ENCODE peak calls at places on chromosomes 16 and 17, in ten cellular contexts. H is mammary epithelial cell, Q is fibroblast of pulmonary artery, B is prostate gland, P is Peyer's patch, I is heart left ventricle, C is heart right ventricle, K is WERI-Rb-1, T is left lung, L is Caco-2. R is an unnamed sample.

GRCh38 chr17:13583996-13584700 is 17.6 kb downstream of the HS3ST3A1 start:
- DNase-seq in T (no peak), K (no peak), Q (no peak), H (no peak), B (no peak), I (no peak), L (no peak), C (no peak), P (no peak), R (no peak)

GRCh38 chr17:74877592-74878543 is 5.1 kb upstream of the FDXR start:
- DNase-seq in T (no peak), Q (peak), B (no peak), I (no peak), C (no peak), L (no peak), P (peak), K (no peak), H (peak), R (no peak)

GRCh38 chr17:65183736-65184135 is 46.6 kb downstream of the RGS9 start:
- DNase-seq in L (no peak), Q (peak), P (no peak), T (no peak), C (no peak), I (no peak), B (peak), H (no peak), K (no peak), R (no peak)

GRCh38 chr17:12990041-12990808 is 27.6 kb downstream of the ELAC2 start:
- DNase-seq in I (peak), T (no peak), C (peak), Q (no peak), L (no peak), H (no peak), P (no peak), B (no peak), K (no peak), R (no peak)

GRCh38 chr16:75351183-75351582 is 82.1 kb downstream of the CFDP1 start:
- DNase-seq in K (no peak), P (no peak), T (no peak), B (no peak), L (no peak), H (peak), C (no peak), I (no peak), Q (peak), R (no peak)

GRCh38 chr17:75517277-75517865 is 1.0 kb downstream of the TSEN54 start:
- DNase-seq in P (peak), L (peak), Q (no peak), C (no peak), K (peak), I (peak), T (peak), B (no peak), H (no peak), R (no peak)

GRCh38 chr17:58541249-58541648 is 26.8 kb upstream of the MTMR4 start:
- DNase-seq in H (no peak), Q (no peak), T (no peak), C (no peak), P (no peak), I (no peak), B (no peak), K (peak), L (no peak), R (no peak)

GRCh38 chr17:77164483-77165030 is 23.8 kb downstream of the SEC14L1 start:
- DNase-seq in I (no peak), L (no peak), H (no peak), B (no peak), P (no peak), T (no peak), C (no peak), Q (no peak), K (peak), R (no peak)

GRCh38 chr16:642189-643049 is 791 bp downstream of the MCRIP2 start:
- DNase-seq in C (peak), L (peak), K (peak), Q (no peak), P (peak), I (peak), T (peak), B (peak), H (no peak), R (peak)

GRCh38 chr16:25007284-25007984 is 7.7 kb downstream of the ARHGAP17 start:
- DNase-seq in Q (peak), L (no peak), H (no peak), C (no peak), P (no peak), T (no peak), K (no peak), I (no peak), B (no peak), R (no peak)

GRCh38 chr16:10656618-10657017 is 38.1 kb downstream of the TEKT5 start:
- DNase-seq in B (no peak), Q (no peak), I (no peak), P (no peak), H (no peak), C (no peak), T (no peak), L (no peak), K (no peak), R (no peak)

GRCh38 chr16:88385831-88386815 is 3.4 kb downstream of the ZNF469 start:
- DNase-seq in B (no peak), L (no peak), K (no peak), T (peak), H (no peak), I (no peak), Q (no peak), P (no peak), C (no peak), R (peak)

GRCh38 chr16:24685539-24686432 is 43.7 kb upstream of the TNRC6A start:
- DNase-seq in H (peak), C (peak), K (no peak), T (no peak), L (peak), B (no peak), Q (peak), P (no peak), I (peak), R (no peak)

GRCh38 chr17:882827-883585 is 96.6 kb downstream of the NXN start:
- DNase-seq in P (no peak), Q (peak), T (no peak), C (peak), H (peak), I (peak), L (no peak), B (peak), K (no peak), R (no peak)

GRCh38 chr17:34414338-34414737 is 51.3 kb upstream of the CCL1 start:
- DNase-seq in P (no peak), T (no peak), C (no peak), H (no peak), I (no peak), L (no peak), B (no peak), K (no peak), Q (no peak), R (no peak)

GRCh38 chr17:75096082-75096625 is 8.4 kb downstream of the SLC16A5 start:
- DNase-seq in P (peak), H (peak), K (no peak), T (peak), C (peak), I (peak), B (peak), Q (peak), L (peak), R (peak)

GRCh38 chr16:15960124-15960971 is 10.9 kb downstream of the ABCC1 start:
- DNase-seq in P (no peak), Q (peak), I (no peak), B (no peak), C (no peak), T (no peak), H (peak), L (no peak), K (no peak), R (no peak)

GRCh38 chr17:7019839-7020519 is 2.9 kb upstream of the BCL6B start:
- DNase-seq in T (no peak), H (no peak), P (peak), L (no peak), C (peak), B (no peak), Q (peak), I (peak), K (peak), R (no peak)

GRCh38 chr16:72055911-72056310 is 1.6 kb downstream of the HP start:
- DNase-seq in L (no peak), K (no peak), I (no peak), T (no peak), H (no peak), Q (no peak), C (no peak), B (no peak), P (no peak), R (no peak)

GRCh38 chr17:43832976-43833829 is at the start of gene MPP3:
- DNase-seq in K (peak), L (peak), Q (peak), I (peak), P (peak), H (peak), B (peak), T (peak), C (peak), R (no peak)

GRCh38 chr16:30494709-30495108 is 22.2 kb downstream of the ITGAL start:
- DNase-seq in H (no peak), Q (no peak), C (no peak), I (no peak), B (no peak), L (no peak), T (no peak), K (no peak), P (no peak), R (no peak)

GRCh38 chr16:28974007-28974436 is 556 bp upstream of the SPNS1 start:
- DNase-seq in K (peak), P (no peak), C (peak), I (peak), L (peak), T (peak), Q (peak), H (peak), B (no peak), R (no peak)

GRCh38 chr17:36501351-36501750 is 14.9 kb downstream of the ZNHIT3 start:
- DNase-seq in B (no peak), K (no peak), T (no peak), Q (no peak), L (peak), C (no peak), H (no peak), I (no peak), P (no peak), R (no peak)

GRCh38 chr17:64575431-64575830 is 68.7 kb downstream of the CEP95 start:
- DNase-seq in P (no peak), H (no peak), K (no peak), T (no peak), L (no peak), Q (peak), C (no peak), I (no peak), B (no peak), R (no peak)

GRCh38 chr17:74608511-74608910 is 15.0 kb downstream of the CD300E start:
- DNase-seq in Q (no peak), B (no peak), K (peak), T (no peak), H (no peak), I (no peak), P (no peak), L (no peak), C (no peak), R (no peak)

GRCh38 chr17:28552201-28552999 is at the start of gene UNC119:
- DNase-seq in C (peak), B (peak), I (peak), H (peak), K (peak), P (peak), L (peak), T (peak), Q (peak), R (peak)

GRCh38 chr17:13581925-13582324 is 19.8 kb downstream of the HS3ST3A1 start:
- DNase-seq in Q (peak), I (no peak), K (no peak), L (no peak), P (no peak), C (no peak), B (no peak), H (no peak), T (no peak), R (no peak)

GRCh38 chr16:53207810-53208752 is 153.3 kb downstream of the CHD9 start:
- DNase-seq in B (peak), P (no peak), C (no peak), L (peak), Q (peak), T (no peak), H (peak), I (peak), K (peak), R (peak)

GRCh38 chr16:88888057-88888777 is 21.8 kb upstream of the PABPN1L start:
- DNase-seq in L (no peak), T (no peak), K (no peak), Q (no peak), B (no peak), C (no peak), H (no peak), I (no peak), P (no peak), R (no peak)

GRCh38 chr16:87384162-87384999 is 805 bp upstream of the FBXO31 start:
- DNase-seq in K (no peak), P (peak), B (no peak), C (peak), Q (no peak), I (peak), L (peak), T (peak), H (no peak), R (no peak)
- TF ChIP-seq CTCF in K (no peak), P (no peak), B (no peak), C (no peak), Q (no peak), I (no peak), L (no peak), T (no peak), H (no peak), R (no peak)

GRCh38 chr17:57084802-57085447 is at the start of gene AKAP1:
- DNase-seq in K (peak), Q (peak), I (peak), T (peak), C (peak), H (peak), L (peak), P (peak), B (peak), R (peak)
- TF ChIP-seq CTCF in K (peak), Q (no peak), I (peak), T (no peak), C (peak), H (peak), L (peak), P (no peak), B (peak), R (no peak)

GRCh38 chr16:67284699-67285646 is 5.6 kb downstream of the PLEKHG4 start:
- DNase-seq in K (peak), I (peak), C (peak), Q (peak), B (peak), L (no peak), H (peak), T (peak), P (peak), R (no peak)
- TF ChIP-seq CTCF in K (peak), I (peak), C (peak), Q (peak), B (peak), L (peak), H (peak), T (no peak), P (no peak), R (no peak)

GRCh38 chr16:22977294-22977697 is 163.3 kb downstream of the HS3ST2 start:
- DNase-seq in K (peak), H (peak), I (no peak), L (no peak), T (no peak), P (no peak), B (no peak), C (no peak), Q (no peak), R (no peak)
- TF ChIP-seq CTCF in K (peak), H (peak), I (peak), L (peak), T (peak), P (no peak), B (peak), C (peak), Q (peak), R (no peak)

R was measured in CD14-positive monocyte.